ENCODE peak calls at places on chromosomes 7 and 10, in eight cellular contexts. B is nephron progenitor cell; K is stimulated activated CD4-positive, alpha-beta T cell treated with anti-CD3 and anti-CD28 coated beads, Interleukin-4, amount 100 ng/mL, for 24 hours; C is hippocampal formation; N is cardiac fibroblast; H is Right ventricle myocardium superior; I is HTR-8/SVneo; X is GM23338. W is an unnamed sample.
A peak's percentile ranks its signal among the peaks of the same experiment; 100 is the strongest.

GRCh38 chr10:71081912-71082311 is 130.5 kb upstream of the UNC5B start:
- DNase-seq in B (no peak), K (no peak), C (no peak), N (no peak), H (no peak), I (no peak), X (no peak), W (no peak)

GRCh38 chr7:152093717-152094116 is 68.2 kb downstream of the GALNT11 start:
- DNase-seq in B (no peak), K (no peak), C (no peak), N (no peak), H (no peak), I (no peak), X (no peak), W (no peak)

GRCh38 chr10:1944487-1944886 is 207.2 kb upstream of the ADARB2 start:
- DNase-seq in B (no peak), K (no peak), C (no peak), N (no peak), H (no peak), I (no peak), X (no peak), W (no peak)

GRCh38 chr7:150339369-150339768 is 2.1 kb downstream of the RARRES2 start:
- DNase-seq in B (no peak), K (no peak), C (no peak), N (no peak), H (no peak), I (no peak), X (no peak), W (no peak)

GRCh38 chr10:132539431-132539839 is 1.8 kb downstream of the INPP5A start:
- DNase-seq in B (peak; percentile 11), K (peak; percentile 49), C (no peak), N (no peak), H (peak; percentile 50), I (no peak), X (no peak), W (no peak)

GRCh38 chr7:130368347-130368746 is 11.9 kb upstream of the CPA1 start:
- DNase-seq in B (no peak), K (no peak), C (no peak), N (no peak), H (no peak), I (no peak), X (no peak), W (no peak)

GRCh38 chr7:29866490-29866930 is 60.2 kb downstream of the WIPF3 start:
- DNase-seq in B (no peak), K (no peak), C (peak; percentile 29), N (peak; percentile 45), H (peak; percentile 61), I (no peak), X (no peak), W (no peak)

GRCh38 chr10:88271736-88272135 is 311.4 kb downstream of the RNLS start:
- DNase-seq in B (no peak), K (peak; percentile 7), C (no peak), N (peak; percentile 64), H (no peak), I (no peak), X (no peak), W (no peak)

GRCh38 chr7:16071246-16071857 is 350.0 kb downstream of the CRPPA start:
- DNase-seq in B (peak; percentile 33), K (no peak), C (peak; percentile 88), N (peak; percentile 83), H (no peak), I (peak; percentile 27), X (peak; percentile 82), W (peak; percentile 76)

GRCh38 chr10:57694956-57695605 is 572.6 kb downstream of the IPMK start:
- DNase-seq in B (no peak), K (no peak), C (no peak), N (peak; percentile 67), H (no peak), I (no peak), X (no peak), W (no peak)

GRCh38 chr10:78977761-78978305 is 90.9 kb upstream of the ZMIZ1 start:
- DNase-seq in B (no peak), K (no peak), C (no peak), N (peak; percentile 86), H (peak; percentile 58), I (peak; percentile 57), X (no peak), W (no peak)

GRCh38 chr10:69061305-69062161 is 26.4 kb upstream of the SRGN start:
- DNase-seq in B (no peak), K (peak; percentile 20), C (peak; percentile 39), N (peak; percentile 100), H (peak; percentile 73), I (peak; percentile 87), X (no peak), W (peak; percentile 6)

GRCh38 chr10:1382711-1383110 is 326.5 kb downstream of the WDR37 start:
- DNase-seq in B (no peak), K (no peak), C (no peak), N (no peak), H (no peak), I (no peak), X (no peak), W (no peak)

GRCh38 chr7:112981966-112982365 is 104.7 kb downstream of the GPR85 start:
- DNase-seq in B (no peak), K (no peak), C (no peak), N (no peak), H (no peak), I (no peak), X (no peak), W (no peak)

GRCh38 chr10:115827180-115827579 is 445.8 kb downstream of the GFRA1 start:
- DNase-seq in B (no peak), K (no peak), C (no peak), N (peak; percentile 28), H (no peak), I (no peak), X (no peak), W (no peak)

GRCh38 chr7:44081266-44081748 is 1.0 kb downstream of the POLM start:
- DNase-seq in B (no peak), K (no peak), C (no peak), N (no peak), H (no peak), I (no peak), X (no peak), W (no peak)

GRCh38 chr7:127844707-127845331 is 186.4 kb downstream of the LRRC4 start:
- DNase-seq in B (no peak), K (no peak), C (no peak), N (peak; percentile 46), H (peak; percentile 59), I (no peak), X (no peak), W (no peak)

GRCh38 chr10:635088-635861 is 54.2 kb downstream of the DIP2C start:
- DNase-seq in B (no peak), K (no peak), C (peak; percentile 49), N (no peak), H (no peak), I (no peak), X (no peak), W (no peak)

GRCh38 chr10:88172159-88172558 is 308.7 kb downstream of the PTEN start:
- DNase-seq in B (no peak), K (no peak), C (no peak), N (no peak), H (no peak), I (no peak), X (no peak), W (no peak)

GRCh38 chr7:33982425-33982786 is 77.1 kb downstream of the BMPER start:
- DNase-seq in B (no peak), K (no peak), C (no peak), N (peak; percentile 83), H (no peak), I (peak; percentile 14), X (peak; percentile 68), W (no peak)

GRCh38 chr7:29839302-29839701 is 33.0 kb downstream of the WIPF3 start:
- DNase-seq in B (no peak), K (no peak), C (no peak), N (peak; percentile 59), H (peak; percentile 71), I (peak; percentile 15), X (no peak), W (no peak)

GRCh38 chr10:62019013-62019684 is 117.7 kb downstream of the ARID5B start:
- DNase-seq in B (no peak), K (no peak), C (no peak), N (no peak), H (no peak), I (no peak), X (no peak), W (no peak)

GRCh38 chr7:27096756-27097514 is 1.1 kb upstream of the HOXA1 start:
- DNase-seq in B (peak; percentile 48), K (no peak), C (no peak), N (no peak), H (no peak), I (no peak), X (peak; percentile 47), W (no peak)

GRCh38 chr10:119602241-119603095 is 5.7 kb upstream of the TIAL1 start:
- DNase-seq in B (peak; percentile 16), K (peak; percentile 32), C (no peak), N (peak; percentile 52), H (no peak), I (no peak), X (peak; percentile 86), W (no peak)

GRCh38 chr10:125101581-125101980 is 58.8 kb downstream of the CTBP2 start:
- DNase-seq in B (no peak), K (no peak), C (no peak), N (no peak), H (no peak), I (no peak), X (no peak), W (no peak)

GRCh38 chr10:119871881-119872609 is 598 bp downstream of the MCMBP start:
- DNase-seq in B (peak; percentile 54), K (peak; percentile 62), C (no peak), N (peak; percentile 49), H (peak; percentile 69), I (no peak), X (peak; percentile 81), W (peak; percentile 56)

GRCh38 chr7:98110249-98111022 is 3.8 kb downstream of the LMTK2 start:
- DNase-seq in B (no peak), K (no peak), C (no peak), N (peak; percentile 30), H (no peak), I (no peak), X (peak; percentile 53), W (no peak)

GRCh38 chr7:135672560-135673359 is 10.4 kb downstream of the STMP1 start:
- DNase-seq in B (no peak), K (no peak), C (peak; percentile 51), N (peak; percentile 90), H (no peak), I (peak; percentile 41), X (peak; percentile 78), W (peak; percentile 36)

GRCh38 chr10:93152136-93152535 is 78.4 kb downstream of the CYP26A1 start:
- DNase-seq in B (no peak), K (no peak), C (no peak), N (peak; percentile 60), H (no peak), I (peak; percentile 79), X (no peak), W (peak; percentile 30)

GRCh38 chr7:138247568-138248328 is 171.5 kb downstream of the AKR1D1 start:
- DNase-seq in B (no peak), K (no peak), C (no peak), N (peak; percentile 78), H (no peak), I (no peak), X (peak; percentile 51), W (no peak)

GRCh38 chr7:91771394-91771793 is 109.1 kb downstream of the MTERF1 start:
- DNase-seq in B (no peak), K (no peak), C (no peak), N (peak; percentile 9), H (no peak), I (no peak), X (no peak), W (no peak)

GRCh38 chr7:97971120-97971989 is 18.6 kb downstream of the OCM2 start:
- DNase-seq in B (no peak), K (peak; percentile 39), C (no peak), N (peak; percentile 32), H (no peak), I (no peak), X (peak; percentile 42), W (peak; percentile 32)

GRCh38 chr7:29485376-29486190 is 78.1 kb upstream of the PRR15 start:
- DNase-seq in B (no peak), K (no peak), C (peak; percentile 76), N (no peak), H (no peak), I (no peak), X (no peak), W (no peak)

GRCh38 chr10:33487014-33487776 is 152.7 kb upstream of the NRP1 start:
- DNase-seq in B (no peak), K (no peak), C (no peak), N (peak; percentile 33), H (no peak), I (peak; percentile 9), X (no peak), W (no peak)